ENCODE peak calls at places on chromosomes 3 and 15, in four cellular contexts. V is adipocyte, A is pancreas, N is SK-N-SH. U is an unnamed sample. For H3K36me3, the result is how much of the 10 kb centered on the place peaks cover.

GRCh38 chr3:117131259-117131658 is 421.7 kb downstream of the TUSC7 start:
- DNase-seq in V (no peak), A (no peak), N (no peak), U (no peak)

GRCh38 chr3:48655063-48655462 is 7.6 kb downstream of the CELSR3 start:
- DNase-seq in V (no peak), A (no peak), N (no peak), U (no peak)

GRCh38 chr15:70504305-70504951 is 258.9 kb downstream of the UACA start:
- DNase-seq in V (peak), A (peak), N (peak), U (no peak)

GRCh38 chr3:12143949-12144504 is 14.7 kb downstream of the TIMP4 start:
- DNase-seq in V (peak), A (no peak), N (no peak), U (no peak)

GRCh38 chr3:167876603-167877325 is 141.2 kb downstream of the SERPINI1 start:
- DNase-seq in V (peak), A (no peak), N (no peak), U (no peak)

GRCh38 chr3:120909602-120909878 is 1.5 kb downstream of the STXBP5L start:
- DNase-seq in V (no peak), A (no peak), N (peak), U (no peak)

GRCh38 chr15:63133786-63134185 is 12.1 kb downstream of the LACTB start:
- DNase-seq in V (peak), A (no peak), N (no peak), U (no peak)

GRCh38 chr3:100010087-100010417 is 104.2 kb downstream of the FILIP1L start:
- DNase-seq in V (no peak), A (no peak), N (no peak), U (no peak)

GRCh38 chr3:195395208-195395816 is 47.5 kb downstream of the ACAP2 start:
- DNase-seq in V (no peak), A (no peak), N (no peak), U (no peak)

GRCh38 chr3:111106993-111107392 is 35.4 kb downstream of the NECTIN3 start:
- DNase-seq in V (no peak), A (no peak), N (no peak), U (no peak)

GRCh38 chr3:171809513-171810277 is 588 bp downstream of the PLD1 start:
- DNase-seq in V (peak), A (peak), N (peak), U (peak)

GRCh38 chr3:83953417-83954089 is 1005.2 kb upstream of the CADM2 start:
- DNase-seq in V (no peak), A (no peak), N (no peak), U (no peak)

GRCh38 chr3:59043391-59043790 is 6.4 kb downstream of the CFAP20DC start:
- DNase-seq in V (no peak), A (no peak), N (no peak), U (no peak)

GRCh38 chr3:195911946-195912270 is 3.6 kb upstream of the TNK2 start:
- DNase-seq in V (no peak), A (no peak), N (no peak), U (no peak)

GRCh38 chr3:194283218-194284006 is 67.7 kb downstream of the CPN2 start:
- DNase-seq in V (no peak), A (no peak), N (no peak), U (no peak)

DNA sequence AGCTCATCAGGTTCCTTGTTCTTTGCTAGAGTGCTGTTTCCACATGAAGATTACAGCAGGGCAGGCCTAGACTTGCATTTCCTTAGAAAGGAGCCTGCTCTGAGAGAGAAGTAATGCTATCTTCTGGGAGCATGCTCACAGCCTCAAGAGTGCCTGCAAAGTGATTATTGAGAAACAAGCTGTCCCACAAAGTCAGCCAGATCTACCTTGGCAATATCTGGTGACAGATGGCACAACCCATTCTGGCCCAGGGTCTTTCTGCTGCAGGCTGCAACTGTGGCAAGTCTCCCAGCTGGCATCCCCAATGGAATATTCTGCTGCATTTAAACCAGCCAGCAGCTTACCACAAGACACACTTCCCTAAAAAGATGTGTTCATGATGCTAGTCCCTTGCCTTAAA is 29.3 kb downstream of the MTMR10 start:
- DNase-seq in V (no peak), A (no peak), N (no peak), U (no peak)
- H3K36me3 ChIP-seq in V (half or more), A (under half), N (under half), U (under half)

GRCh38 chr3:134641671-134642300 is 9.0 kb downstream of the KY start:
- DNase-seq in V (no peak), A (peak), N (no peak), U (no peak)
- H3K36me3 ChIP-seq in V (under half), A (under half), N (under half), U (under half)

GRCh38 chr15:25106209-25106608 is 151.4 kb downstream of the SNRPN start:
- DNase-seq in V (no peak), A (no peak), N (no peak), U (no peak)
- H3K36me3 ChIP-seq in V (half or more), A (under half), N (under half), U (half or more)

DNA sequence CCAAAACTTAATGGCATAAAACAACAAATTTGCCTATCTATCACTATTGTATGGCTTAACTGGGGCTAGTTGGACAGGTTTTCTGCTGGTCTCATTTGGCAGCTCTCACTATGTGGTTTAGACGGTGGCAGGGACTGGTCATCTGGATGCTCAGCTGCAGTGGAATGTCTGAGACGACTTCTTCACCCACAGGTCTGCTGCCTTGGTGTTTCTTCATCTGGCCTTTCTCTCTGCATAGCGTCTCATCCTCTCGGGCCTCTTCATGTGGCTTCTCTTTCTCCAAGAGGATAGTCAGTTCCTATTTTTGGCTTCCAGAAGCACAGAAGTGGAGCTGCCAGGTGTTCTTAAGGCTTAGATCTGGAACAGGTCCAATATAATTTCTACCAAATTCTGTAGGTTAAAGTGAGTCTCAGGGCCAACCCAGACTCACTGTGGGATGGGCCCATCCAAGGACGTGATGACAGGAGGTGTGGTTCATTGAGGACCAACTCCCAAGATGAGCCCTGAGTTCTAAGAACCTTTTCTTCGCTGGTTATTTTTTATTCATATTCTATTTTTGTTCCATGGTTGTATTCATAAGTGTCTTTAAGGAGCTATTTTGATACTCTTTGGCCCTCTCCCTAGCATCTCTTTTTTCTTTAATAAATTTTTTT is 18.6 kb downstream of the UBE2Q2 start:
- DNase-seq in V (no peak), A (no peak), N (no peak), U (no peak)
- H3K36me3 ChIP-seq in V (under half), A (under half), N (under half), U (under half)

GRCh38 chr3:45109736-45110135 is 36.4 kb downstream of the CDCP1 start:
- DNase-seq in V (no peak), A (no peak), N (no peak), U (no peak)

GRCh38 chr3:45113625-45114050 is 32.5 kb downstream of the CDCP1 start:
- DNase-seq in V (no peak), A (no peak), N (no peak), U (no peak)

GRCh38 chr3:45106874-45107273 is 39.3 kb downstream of the CDCP1 start:
- DNase-seq in V (no peak), A (no peak), N (no peak), U (no peak)

GRCh38 chr3:45112939-45113338 is 33.2 kb downstream of the CDCP1 start:
- DNase-seq in V (peak), A (no peak), N (no peak), U (no peak)

GRCh38 chr3:45110185-45110833 is 35.9 kb downstream of the CDCP1 start:
- DNase-seq in V (no peak), A (no peak), N (no peak), U (peak)
- H3K36me3 ChIP-seq in V (under half), A (under half), N (under half), U (under half)

GRCh38 chr3:14481646-14482036 is 58.5 kb downstream of the GRIP2 start:
- DNase-seq in V (no peak), A (no peak), N (no peak), U (no peak)
- H3K36me3 ChIP-seq in V (under half), A (under half), N (under half), U (half or more)

GRCh38 chr15:42444415-42445063 is 46.4 kb downstream of the ZNF106 start:
- DNase-seq in V (no peak), A (no peak), N (no peak), U (no peak)
- H3K36me3 ChIP-seq in V (half or more), A (under half), N (half or more), U (under half)